ENCODE peak calls at places on chromosome 15, in ten cellular contexts. One of them, this sample, is unnamed.
A peak's percentile ranks its signal among the peaks of the same experiment; 100 is the strongest.

GRCh38 chr15:57306305-57306943 is 69.9 kb upstream of the CGNL1 start:
- DNase-seq in AG09309: no peak
- DNase-seq in AG09319: no peak
- DNase-seq in cardiac muscle cell: peak; percentile 81
- DNase-seq in foreskin fibroblast: peak; percentile 91
- DNase-seq in ovary: peak; percentile 73
- DNase-seq in GM10248: peak; percentile 90
- DNase-seq in WERI-Rb-1: peak; percentile 91
- DNase-seq in nephron progenitor cell: peak; percentile 91
- DNase-seq in uterus: peak; percentile 77
- DNase-seq in this sample: peak; percentile 98

GRCh38 chr15:101458908-101459578 is 30.5 kb downstream of the PCSK6 start:
- DNase-seq in uterus: peak; percentile 42
- DNase-seq in WERI-Rb-1: no peak
- DNase-seq in AG09309: no peak
- DNase-seq in nephron progenitor cell: no peak
- DNase-seq in GM10248: no peak
- DNase-seq in foreskin fibroblast: no peak
- DNase-seq in cardiac muscle cell: peak; percentile 74
- DNase-seq in ovary: no peak
- DNase-seq in AG09319: no peak
- DNase-seq in this sample: no peak

GRCh38 chr15:95912728-95913127 is 417.8 kb upstream of the NR2F2 start:
- DNase-seq in ovary: no peak
- DNase-seq in nephron progenitor cell: no peak
- DNase-seq in AG09309: no peak
- DNase-seq in AG09319: no peak
- DNase-seq in cardiac muscle cell: no peak
- DNase-seq in GM10248: no peak
- DNase-seq in uterus: no peak
- DNase-seq in foreskin fibroblast: no peak
- DNase-seq in WERI-Rb-1: no peak
- DNase-seq in this sample: no peak

GRCh38 chr15:101043911-101044624 is 124.9 kb downstream of the LRRK1 start:
- DNase-seq in foreskin fibroblast: no peak
- DNase-seq in AG09319: no peak
- DNase-seq in uterus: peak; percentile 10
- DNase-seq in WERI-Rb-1: peak; percentile 3
- DNase-seq in cardiac muscle cell: no peak
- DNase-seq in ovary: peak; percentile 6
- DNase-seq in AG09309: no peak
- DNase-seq in GM10248: no peak
- DNase-seq in nephron progenitor cell: no peak
- DNase-seq in this sample: peak; percentile 6

GRCh38 chr15:52558196-52558595 is 10.6 kb downstream of the ARPP19 start:
- DNase-seq in foreskin fibroblast: peak; percentile 56
- DNase-seq in ovary: no peak
- DNase-seq in WERI-Rb-1: no peak
- DNase-seq in AG09309: no peak
- DNase-seq in nephron progenitor cell: no peak
- DNase-seq in AG09319: no peak
- DNase-seq in cardiac muscle cell: peak; percentile 53
- DNase-seq in GM10248: no peak
- DNase-seq in uterus: no peak
- DNase-seq in this sample: no peak

GRCh38 chr15:88613074-88613944 is 7.8 kb upstream of the AEN start:
- DNase-seq in uterus: no peak
- DNase-seq in foreskin fibroblast: peak; percentile 52
- DNase-seq in GM10248: no peak
- DNase-seq in nephron progenitor cell: no peak
- DNase-seq in ovary: no peak
- DNase-seq in WERI-Rb-1: no peak
- DNase-seq in AG09309: no peak
- DNase-seq in cardiac muscle cell: peak; percentile 45
- DNase-seq in AG09319: no peak
- DNase-seq in this sample: no peak

GRCh38 chr15:69559440-69560215 is 107.0 kb downstream of the RPLP1 start:
- DNase-seq in uterus: no peak
- DNase-seq in WERI-Rb-1: no peak
- DNase-seq in GM10248: no peak
- DNase-seq in foreskin fibroblast: no peak
- DNase-seq in ovary: no peak
- DNase-seq in AG09309: no peak
- DNase-seq in cardiac muscle cell: peak; percentile 69
- DNase-seq in nephron progenitor cell: no peak
- DNase-seq in AG09319: no peak
- DNase-seq in this sample: no peak

GRCh38 chr15:51191766-51192165 is 97.1 kb upstream of the TNFAIP8L3 start:
- DNase-seq in AG09309: no peak
- DNase-seq in nephron progenitor cell: no peak
- DNase-seq in cardiac muscle cell: no peak
- DNase-seq in WERI-Rb-1: no peak
- DNase-seq in GM10248: no peak
- DNase-seq in foreskin fibroblast: no peak
- DNase-seq in uterus: no peak
- DNase-seq in ovary: no peak
- DNase-seq in AG09319: no peak
- DNase-seq in this sample: no peak

GRCh38 chr15:93141373-93141790 is 52.4 kb upstream of the RGMA start:
- DNase-seq in WERI-Rb-1: no peak
- DNase-seq in AG09319: no peak
- DNase-seq in cardiac muscle cell: no peak
- DNase-seq in foreskin fibroblast: no peak
- DNase-seq in AG09309: no peak
- DNase-seq in uterus: no peak
- DNase-seq in nephron progenitor cell: no peak
- DNase-seq in ovary: no peak
- DNase-seq in GM10248: peak; percentile 37
- DNase-seq in this sample: no peak

GRCh38 chr15:41465822-41466421 is 27.8 kb upstream of the ITPKA start:
- DNase-seq in ovary: no peak
- DNase-seq in cardiac muscle cell: peak; percentile 76
- DNase-seq in uterus: no peak
- DNase-seq in GM10248: peak; percentile 52
- DNase-seq in AG09319: peak; percentile 20
- DNase-seq in AG09309: peak; percentile 13
- DNase-seq in foreskin fibroblast: peak; percentile 80
- DNase-seq in nephron progenitor cell: no peak
- DNase-seq in WERI-Rb-1: peak; percentile 16
- DNase-seq in this sample: no peak

GRCh38 chr15:79035111-79035601 is 55.4 kb downstream of the RASGRF1 start:
- DNase-seq in AG09319: no peak
- DNase-seq in ovary: no peak
- DNase-seq in cardiac muscle cell: no peak
- DNase-seq in foreskin fibroblast: peak; percentile 28
- DNase-seq in GM10248: peak; percentile 63
- DNase-seq in uterus: no peak
- DNase-seq in AG09309: no peak
- DNase-seq in nephron progenitor cell: peak; percentile 27
- DNase-seq in WERI-Rb-1: peak; percentile 83
- DNase-seq in this sample: no peak

GRCh38 chr15:96327155-96327741 is 3.3 kb upstream of the NR2F2 start:
- DNase-seq in nephron progenitor cell: no peak
- DNase-seq in AG09309: peak; percentile 78
- DNase-seq in uterus: peak; percentile 68
- DNase-seq in foreskin fibroblast: peak; percentile 90
- DNase-seq in GM10248: no peak
- DNase-seq in WERI-Rb-1: no peak
- DNase-seq in ovary: peak; percentile 36
- DNase-seq in cardiac muscle cell: peak; percentile 92
- DNase-seq in AG09319: peak; percentile 79
- DNase-seq in this sample: no peak

GRCh38 chr15:63610209-63610841 is 13.1 kb downstream of the FBXL22 start:
- DNase-seq in AG09319: peak; percentile 48
- DNase-seq in uterus: peak; percentile 81
- DNase-seq in foreskin fibroblast: peak; percentile 90
- DNase-seq in WERI-Rb-1: peak; percentile 89
- DNase-seq in GM10248: peak; percentile 81
- DNase-seq in ovary: peak; percentile 46
- DNase-seq in AG09309: peak; percentile 63
- DNase-seq in cardiac muscle cell: peak; percentile 82
- DNase-seq in nephron progenitor cell: peak; percentile 57
- DNase-seq in this sample: peak; percentile 72

GRCh38 chr15:25245801-25246622 is 192.8 kb downstream of the UBE3A start:
- DNase-seq in ovary: no peak
- DNase-seq in WERI-Rb-1: no peak
- DNase-seq in foreskin fibroblast: no peak
- DNase-seq in AG09319: no peak
- DNase-seq in AG09309: no peak
- DNase-seq in uterus: peak; percentile 5
- DNase-seq in GM10248: no peak
- DNase-seq in nephron progenitor cell: no peak
- DNase-seq in cardiac muscle cell: no peak
- DNase-seq in this sample: peak; percentile 4

GRCh38 chr15:74373056-74373650 is 5.7 kb upstream of the CYP11A1 start:
- DNase-seq in cardiac muscle cell: no peak
- DNase-seq in WERI-Rb-1: no peak
- DNase-seq in AG09319: no peak
- DNase-seq in uterus: no peak
- DNase-seq in foreskin fibroblast: no peak
- DNase-seq in GM10248: peak; percentile 29
- DNase-seq in nephron progenitor cell: no peak
- DNase-seq in ovary: no peak
- DNase-seq in AG09309: no peak
- DNase-seq in this sample: no peak

GRCh38 chr15:67836134-67836455 is 3.8 kb downstream of the RNU6-1 start:
- DNase-seq in ovary: no peak
- DNase-seq in AG09309: no peak
- DNase-seq in nephron progenitor cell: no peak
- DNase-seq in uterus: no peak
- DNase-seq in foreskin fibroblast: peak; percentile 42
- DNase-seq in cardiac muscle cell: no peak
- DNase-seq in GM10248: no peak
- DNase-seq in WERI-Rb-1: no peak
- DNase-seq in AG09319: no peak
- DNase-seq in this sample: no peak

GRCh38 chr15:71707230-71708051 is 102.9 kb upstream of the NR2E3 start:
- DNase-seq in nephron progenitor cell: no peak
- DNase-seq in cardiac muscle cell: peak; percentile 52
- DNase-seq in GM10248: no peak
- DNase-seq in AG09309: peak; percentile 46
- DNase-seq in ovary: no peak
- DNase-seq in uterus: peak; percentile 43
- DNase-seq in WERI-Rb-1: no peak
- DNase-seq in AG09319: peak; percentile 86
- DNase-seq in foreskin fibroblast: peak; percentile 80
- DNase-seq in this sample: no peak
- TF ChIP-seq CTCF in nephron progenitor cell: no peak
- TF ChIP-seq CTCF in cardiac muscle cell: no peak
- TF ChIP-seq CTCF in GM10248: no peak
- TF ChIP-seq CTCF in AG09309: peak; percentile 9
- TF ChIP-seq CTCF in ovary: no peak
- TF ChIP-seq CTCF in uterus: no peak
- TF ChIP-seq CTCF in WERI-Rb-1: no peak
- TF ChIP-seq CTCF in AG09319: no peak
- TF ChIP-seq CTCF in foreskin fibroblast: no peak
- TF ChIP-seq CTCF in this sample: no peak

DNA sequence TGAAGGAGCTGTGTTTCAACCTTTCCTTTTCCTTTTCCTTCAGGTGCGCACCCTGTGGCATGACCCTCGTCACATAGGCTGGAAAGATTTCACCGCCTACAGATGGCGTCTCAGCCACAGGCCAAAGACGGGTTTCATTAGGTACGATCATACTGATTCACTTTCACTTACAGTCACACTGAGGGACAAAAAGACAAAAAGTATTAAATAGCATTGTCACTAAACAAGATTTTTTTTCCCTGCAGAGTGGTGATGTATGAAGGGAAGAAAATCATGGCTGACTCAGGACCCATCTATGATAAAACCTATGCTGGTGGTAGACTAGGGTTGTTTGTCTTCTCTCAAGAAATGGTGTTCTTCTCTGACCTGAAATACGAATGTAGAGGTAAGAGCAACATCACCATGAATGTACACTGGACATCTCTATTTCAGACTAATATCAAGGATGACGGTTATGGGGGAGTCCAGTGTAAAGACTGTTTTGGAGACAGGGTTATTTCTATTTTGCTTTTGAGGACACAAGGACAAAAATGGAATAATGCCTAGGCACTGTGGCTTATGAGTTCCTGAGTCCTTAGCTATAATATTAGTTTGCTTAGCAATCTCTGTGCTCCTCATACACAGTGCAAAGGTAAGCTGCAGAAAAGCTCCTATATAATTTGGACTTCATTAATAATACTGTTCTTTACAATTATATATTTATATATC is 13.3 kb downstream of the THBS1 start:
- DNase-seq in cardiac muscle cell: peak; percentile 19
- DNase-seq in foreskin fibroblast: no peak
- DNase-seq in uterus: no peak
- DNase-seq in AG09309: peak; percentile 57
- DNase-seq in ovary: no peak
- DNase-seq in GM10248: no peak
- DNase-seq in nephron progenitor cell: no peak
- DNase-seq in AG09319: peak; percentile 35
- DNase-seq in WERI-Rb-1: no peak
- DNase-seq in this sample: no peak
- TF ChIP-seq CTCF in cardiac muscle cell: no peak
- TF ChIP-seq CTCF in foreskin fibroblast: no peak
- TF ChIP-seq CTCF in uterus: no peak
- TF ChIP-seq CTCF in AG09309: no peak
- TF ChIP-seq CTCF in ovary: no peak
- TF ChIP-seq CTCF in GM10248: peak; percentile 28
- TF ChIP-seq CTCF in nephron progenitor cell: no peak
- TF ChIP-seq CTCF in AG09319: no peak
- TF ChIP-seq CTCF in WERI-Rb-1: no peak
- TF ChIP-seq CTCF in this sample: no peak

DNA sequence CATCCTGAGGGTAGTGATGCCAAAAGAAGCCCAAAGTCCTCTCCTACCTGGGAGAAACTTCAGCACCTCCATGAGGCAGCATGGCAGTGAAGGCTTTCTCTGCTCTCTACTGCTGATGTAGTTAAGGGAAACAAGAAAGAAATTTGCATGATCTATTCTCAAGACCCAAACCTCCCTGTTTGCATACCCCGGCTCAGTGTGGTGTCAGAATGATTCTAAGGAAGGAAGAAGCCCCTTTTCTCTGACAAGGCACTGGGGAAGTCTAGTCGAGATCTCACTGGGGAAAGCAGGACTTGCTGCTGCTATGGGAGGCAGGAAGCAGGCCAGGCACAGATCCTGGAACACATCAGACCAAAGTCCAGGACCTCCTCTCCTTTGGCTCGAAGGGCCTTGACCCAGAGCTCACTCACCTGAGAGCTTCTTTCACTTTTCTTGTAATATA is 89.4 kb upstream of the ICE2 start:
- DNase-seq in uterus: no peak
- DNase-seq in WERI-Rb-1: no peak
- DNase-seq in cardiac muscle cell: no peak
- DNase-seq in nephron progenitor cell: no peak
- DNase-seq in foreskin fibroblast: no peak
- DNase-seq in ovary: no peak
- DNase-seq in AG09309: no peak
- DNase-seq in AG09319: no peak
- DNase-seq in GM10248: peak; percentile 56
- DNase-seq in this sample: no peak
- TF ChIP-seq CTCF in uterus: no peak
- TF ChIP-seq CTCF in WERI-Rb-1: no peak
- TF ChIP-seq CTCF in cardiac muscle cell: no peak
- TF ChIP-seq CTCF in nephron progenitor cell: no peak
- TF ChIP-seq CTCF in foreskin fibroblast: no peak
- TF ChIP-seq CTCF in ovary: no peak
- TF ChIP-seq CTCF in AG09309: no peak
- TF ChIP-seq CTCF in AG09319: no peak
- TF ChIP-seq CTCF in GM10248: no peak
- TF ChIP-seq CTCF in this sample: no peak

GRCh38 chr15:40332138-40332781 is 8.5 kb downstream of the CCDC9B start:
- DNase-seq in WERI-Rb-1: no peak
- DNase-seq in foreskin fibroblast: no peak
- DNase-seq in uterus: no peak
- DNase-seq in GM10248: no peak
- DNase-seq in ovary: no peak
- DNase-seq in cardiac muscle cell: no peak
- DNase-seq in AG09319: no peak
- DNase-seq in AG09309: no peak
- DNase-seq in nephron progenitor cell: no peak
- DNase-seq in this sample: no peak
- TF ChIP-seq CTCF in WERI-Rb-1: no peak
- TF ChIP-seq CTCF in foreskin fibroblast: no peak
- TF ChIP-seq CTCF in uterus: no peak
- TF ChIP-seq CTCF in GM10248: no peak
- TF ChIP-seq CTCF in ovary: no peak
- TF ChIP-seq CTCF in cardiac muscle cell: no peak
- TF ChIP-seq CTCF in AG09319: no peak
- TF ChIP-seq CTCF in AG09309: no peak
- TF ChIP-seq CTCF in nephron progenitor cell: no peak
- TF ChIP-seq CTCF in this sample: no peak